ENCODE peak calls at places on chromosomes 1 and 21, in eight cellular contexts. M, O, U, J, S, X, L and V are unnamed samples.

GRCh38 chr1:19232526-19232851 is 18.8 kb downstream of the EMC1 start:
- DNase-seq in M (peak; percentile 34), O (no peak), U (peak; percentile 12), J (no peak), S (no peak), X (no peak), L (no peak), V (no peak)

GRCh38 chr1:68029444-68029843 is 21.0 kb downstream of the DIRAS3 start:
- DNase-seq in M (no peak), O (no peak), U (no peak), J (no peak), S (no peak), X (no peak), L (no peak), V (no peak)

GRCh38 chr21:29867796-29868195 is 72.0 kb downstream of the GRIK1 start:
- DNase-seq in M (no peak), O (no peak), U (no peak), J (no peak), S (no peak), X (no peak), L (no peak), V (no peak)

GRCh38 chr1:228837817-228838716 is 102.8 kb downstream of the RHOU start:
- DNase-seq in M (no peak), O (no peak), U (peak; percentile 68), J (peak; percentile 79), S (no peak), X (no peak), L (no peak), V (no peak)

GRCh38 chr1:211549092-211549749 is 29.7 kb downstream of the SLC30A1 start:
- DNase-seq in M (no peak), O (no peak), U (no peak), J (no peak), S (no peak), X (no peak), L (no peak), V (no peak)

GRCh38 chr1:209645574-209646452 is 6.4 kb downstream of the LAMB3 start:
- DNase-seq in M (no peak), O (no peak), U (no peak), J (no peak), S (no peak), X (no peak), L (no peak), V (no peak)

GRCh38 chr1:1968767-1969504 is 34.6 kb downstream of the CFAP74 start:
- DNase-seq in M (no peak), O (no peak), U (no peak), J (no peak), S (no peak), X (no peak), L (no peak), V (no peak)

GRCh38 chr21:42574234-42575027 is 60.8 kb downstream of the SLC37A1 start:
- DNase-seq in M (no peak), O (no peak), U (peak; percentile 25), J (no peak), S (no peak), X (no peak), L (peak; percentile 14), V (no peak)

GRCh38 chr1:38712046-38712445 is 147.5 kb downstream of the RRAGC start:
- DNase-seq in M (no peak), O (no peak), U (no peak), J (no peak), S (no peak), X (no peak), L (no peak), V (no peak)

GRCh38 chr1:213519098-213519497 is 468.1 kb downstream of the RPS6KC1 start:
- DNase-seq in M (no peak), O (peak; percentile 91), U (no peak), J (no peak), S (no peak), X (no peak), L (no peak), V (no peak)

GRCh38 chr1:186152227-186152944 is 222.7 kb downstream of the TPR start:
- DNase-seq in M (no peak), O (no peak), U (peak; percentile 65), J (no peak), S (no peak), X (no peak), L (no peak), V (no peak)

GRCh38 chr1:999797-1000356 is at the start of gene HES4:
- DNase-seq in M (peak; percentile 79), O (peak; percentile 43), U (peak; percentile 85), J (no peak), S (peak; percentile 47), X (peak; percentile 67), L (peak; percentile 83), V (peak; percentile 55)

GRCh38 chr1:114676115-114676514 is 6.3 kb upstream of the DENND2C start:
- DNase-seq in M (no peak), O (no peak), U (no peak), J (no peak), S (no peak), X (no peak), L (no peak), V (no peak)

GRCh38 chr1:228378453-228379164 is 28.0 kb downstream of the TRIM11 start:
- DNase-seq in M (peak; percentile 58), O (peak; percentile 61), U (peak; percentile 64), J (no peak), S (peak; percentile 27), X (peak; percentile 48), L (peak; percentile 71), V (peak; percentile 38)

GRCh38 chr21:45862544-45863207 is 118.9 kb upstream of the COL6A1 start:
- DNase-seq in M (no peak), O (peak; percentile 62), U (no peak), J (no peak), S (no peak), X (no peak), L (no peak), V (no peak)

GRCh38 chr1:214471458-214471857 is 79.9 kb downstream of the PTPN14 start:
- DNase-seq in M (no peak), O (no peak), U (no peak), J (no peak), S (no peak), X (no peak), L (no peak), V (no peak)

GRCh38 chr21:35699360-35699759 is 361.0 kb downstream of the SETD4 start:
- DNase-seq in M (no peak), O (no peak), U (no peak), J (no peak), S (no peak), X (no peak), L (no peak), V (no peak)

GRCh38 chr21:42724226-42724920 is 71.0 kb downstream of the PDE9A start:
- DNase-seq in M (no peak), O (no peak), U (peak; percentile 95), J (no peak), S (no peak), X (no peak), L (no peak), V (no peak)

GRCh38 chr1:19682257-19682656 is 17.6 kb downstream of the HTR6 start:
- DNase-seq in M (peak; percentile 24), O (no peak), U (peak; percentile 91), J (no peak), S (no peak), X (peak; percentile 52), L (no peak), V (no peak)

GRCh38 chr21:17903929-17904639 is 84.9 kb upstream of the C21orf91 start:
- DNase-seq in M (no peak), O (no peak), U (no peak), J (no peak), S (no peak), X (no peak), L (no peak), V (no peak)

GRCh38 chr1:209318302-209319056 is 265.0 kb upstream of the CAMK1G start:
- DNase-seq in M (no peak), O (no peak), U (peak; percentile 16), J (no peak), S (no peak), X (no peak), L (no peak), V (no peak)

GRCh38 chr1:25649505-25650218 is 33.1 kb downstream of the MAN1C1 start:
- DNase-seq in M (no peak), O (no peak), U (no peak), J (no peak), S (no peak), X (no peak), L (no peak), V (no peak)

GRCh38 chr1:17181785-17182464 is 23.0 kb upstream of the PADI1 start:
- DNase-seq in M (no peak), O (no peak), U (no peak), J (peak; percentile 78), S (no peak), X (no peak), L (no peak), V (no peak)

GRCh38 chr21:36408568-36408967 is 23.4 kb downstream of the CHAF1B start:
- DNase-seq in M (no peak), O (no peak), U (no peak), J (no peak), S (no peak), X (no peak), L (no peak), V (no peak)

GRCh38 chr1:29248409-29248808 is 12.1 kb downstream of the PTPRU start:
- DNase-seq in M (no peak), O (no peak), U (no peak), J (no peak), S (no peak), X (no peak), L (no peak), V (no peak)

GRCh38 chr21:26966360-26966977 is 419 bp downstream of the ADAMTS5 start:
- DNase-seq in M (peak; percentile 14), O (peak; percentile 49), U (no peak), J (no peak), S (no peak), X (peak; percentile 10), L (no peak), V (no peak)

GRCh38 chr1:53934170-53934765 is 11.2 kb downstream of the IFT25 start:
- DNase-seq in M (no peak), O (no peak), U (no peak), J (no peak), S (no peak), X (no peak), L (no peak), V (no peak)

GRCh38 chr1:109619655-109620395 is at the start of gene AMPD2:
- DNase-seq in M (peak; percentile 71), O (peak; percentile 33), U (peak; percentile 83), J (peak; percentile 83), S (peak; percentile 60), X (no peak), L (peak; percentile 71), V (peak; percentile 48)

GRCh38 chr1:10074059-10074854 is 41.5 kb downstream of the UBE4B start:
- DNase-seq in M (peak; percentile 74), O (peak; percentile 32), U (peak; percentile 95), J (peak; percentile 89), S (peak; percentile 50), X (peak; percentile 77), L (no peak), V (no peak)

GRCh38 chr1:39105841-39106765 is 80.0 kb downstream of the NDUFS5 start:
- DNase-seq in M (peak; percentile 36), O (no peak), U (no peak), J (no peak), S (no peak), X (no peak), L (no peak), V (no peak)

GRCh38 chr1:170510163-170510562 is 21.8 kb upstream of the GORAB start:
- DNase-seq in M (no peak), O (no peak), U (no peak), J (no peak), S (no peak), X (no peak), L (no peak), V (no peak)

GRCh38 chr1:234967121-234967520 is 161.5 kb downstream of the TOMM20 start:
- DNase-seq in M (no peak), O (no peak), U (no peak), J (no peak), S (no peak), X (no peak), L (no peak), V (no peak)

GRCh38 chr1:25992689-25993146 is 5.1 kb downstream of the PAFAH2 start:
- DNase-seq in M (no peak), O (no peak), U (no peak), J (no peak), S (no peak), X (no peak), L (no peak), V (no peak)

GRCh38 chr1:207069858-207070506 is 16.9 kb downstream of the PFKFB2 start:
- DNase-seq in M (no peak), O (no peak), U (no peak), J (no peak), S (no peak), X (no peak), L (no peak), V (no peak)